ENCODE peak calls at places on chromosomes 11 and 22, in four cellular contexts. V is heart right ventricle, J is NAMALWA, C is fibroblast of lung. W is an unnamed sample.

GRCh38 chr11:36247493-36247892 is 41.7 kb downstream of the COMMD9 start:
- DNase-seq in C (no peak), V (no peak), J (no peak), W (no peak)

GRCh38 chr11:4455439-4455838 is 6.3 kb downstream of the OR52K2 start:
- DNase-seq in C (no peak), V (no peak), J (no peak), W (no peak)

GRCh38 chr11:8872017-8872416 is 39.0 kb upstream of the AKIP1 start:
- DNase-seq in J (no peak), C (no peak), V (no peak), W (no peak)

GRCh38 chr11:26225643-26226042 is 106.3 kb upstream of the ANO3 start:
- DNase-seq in C (no peak), V (no peak), J (no peak), W (no peak)

GRCh38 chr11:2549876-2550605 is 105.2 kb downstream of the KCNQ1 start:
- DNase-seq in C (no peak), V (peak; percentile 62), J (no peak), W (no peak)

GRCh38 chr11:30583505-30584280 is 2.5 kb downstream of the MPPED2 start:
- DNase-seq in V (peak; percentile 12), C (no peak), J (no peak), W (no peak)

GRCh38 chr22:45991108-45991507 is 14.1 kb upstream of the WNT7B start:
- DNase-seq in C (no peak), V (no peak), J (no peak), W (no peak)

GRCh38 chr22:22167791-22168189 is 76.8 kb upstream of the VPREB1 start:
- DNase-seq in C (no peak), J (peak; percentile 96), V (no peak), W (no peak)

GRCh38 chr22:46830001-46830715 is 67.7 kb downstream of the TBC1D22A start:
- DNase-seq in V (peak; percentile 59), J (no peak), C (peak; percentile 46), W (no peak)

GRCh38 chr11:69654660-69655478 is 13.9 kb downstream of the CCND1 start:
- DNase-seq in J (no peak), C (peak; percentile 49), V (no peak), W (no peak)

GRCh38 chr11:10478574-10479550 is 23.8 kb downstream of the AMPD3 start:
- DNase-seq in C (no peak), V (no peak), J (no peak), W (no peak)

GRCh38 chr22:49024775-49025440 is 802.8 kb downstream of the BRD1 start:
- DNase-seq in V (no peak), J (no peak), C (no peak), W (no peak)

GRCh38 chr11:30422389-30422788 is 99.5 kb downstream of the ARL14EP start:
- DNase-seq in V (no peak), C (no peak), J (no peak), W (no peak)

GRCh38 chr11:114269498-114269897 is 26.7 kb upstream of the NNMT start:
- DNase-seq in J (no peak), C (no peak), V (no peak), W (no peak)

GRCh38 chr11:10926801-10927200 is 68.9 kb upstream of the ZBED5 start:
- DNase-seq in J (no peak), C (no peak), V (no peak), W (peak; percentile 62)

GRCh38 chr11:78050964-78051831 is 12.5 kb upstream of the THRSP start:
- DNase-seq in V (no peak), J (no peak), C (peak; percentile 32), W (peak; percentile 77)

GRCh38 chr22:24894998-24895397 is 51.5 kb downstream of the LHFPL7 start:
- DNase-seq in C (peak; percentile 86), V (peak; percentile 75), J (no peak), W (peak; percentile 48)

W was measured in NCI-H226.